ENCODE peak calls at places on chromosomes 11 and 22, in nine cellular contexts. One of them, this sample, is unnamed.

GRCh38 chr11:1964348-1964747 is 17.2 kb downstream of the MRPL23 start:
- DNase-seq in left ventricle myocardium inferior: no peak
- DNase-seq in fibroblast of villous mesenchyme: no peak
- DNase-seq in AG04450: no peak
- DNase-seq in cardiac fibroblast: no peak
- DNase-seq in uterus: no peak
- DNase-seq in brain microvascular endothelial cell: no peak
- DNase-seq in RWPE1: no peak
- DNase-seq in omental fat pad: no peak
- DNase-seq in this sample: no peak

GRCh38 chr11:48094643-48095339 is 114.4 kb downstream of the PTPRJ start:
- DNase-seq in uterus: no peak
- DNase-seq in RWPE1: no peak
- DNase-seq in fibroblast of villous mesenchyme: no peak
- DNase-seq in omental fat pad: no peak
- DNase-seq in brain microvascular endothelial cell: no peak
- DNase-seq in cardiac fibroblast: no peak
- DNase-seq in AG04450: no peak
- DNase-seq in left ventricle myocardium inferior: no peak
- DNase-seq in this sample: no peak

GRCh38 chr22:46659791-46660186 is 39.6 kb downstream of the GRAMD4 start:
- DNase-seq in cardiac fibroblast: no peak
- DNase-seq in RWPE1: no peak
- DNase-seq in left ventricle myocardium inferior: no peak
- DNase-seq in AG04450: no peak
- DNase-seq in omental fat pad: no peak
- DNase-seq in brain microvascular endothelial cell: no peak
- DNase-seq in fibroblast of villous mesenchyme: no peak
- DNase-seq in uterus: no peak
- DNase-seq in this sample: no peak

GRCh38 chr11:46133119-46133518 is 11.9 kb upstream of the PHF21A start:
- DNase-seq in left ventricle myocardium inferior: no peak
- DNase-seq in brain microvascular endothelial cell: no peak
- DNase-seq in cardiac fibroblast: no peak
- DNase-seq in omental fat pad: no peak
- DNase-seq in AG04450: no peak
- DNase-seq in uterus: no peak
- DNase-seq in fibroblast of villous mesenchyme: no peak
- DNase-seq in RWPE1: no peak
- DNase-seq in this sample: no peak

GRCh38 chr11:42077794-42078193 is 618.3 kb upstream of the LRRC4C start:
- DNase-seq in omental fat pad: no peak
- DNase-seq in fibroblast of villous mesenchyme: no peak
- DNase-seq in left ventricle myocardium inferior: no peak
- DNase-seq in uterus: no peak
- DNase-seq in brain microvascular endothelial cell: no peak
- DNase-seq in AG04450: no peak
- DNase-seq in RWPE1: no peak
- DNase-seq in cardiac fibroblast: no peak
- DNase-seq in this sample: no peak

GRCh38 chr22:27418261-27418660 is 383.3 kb downstream of the MN1 start:
- DNase-seq in left ventricle myocardium inferior: no peak
- DNase-seq in RWPE1: no peak
- DNase-seq in uterus: no peak
- DNase-seq in AG04450: no peak
- DNase-seq in cardiac fibroblast: no peak
- DNase-seq in fibroblast of villous mesenchyme: no peak
- DNase-seq in omental fat pad: no peak
- DNase-seq in brain microvascular endothelial cell: no peak
- DNase-seq in this sample: no peak

GRCh38 chr11:45725121-45725520 is 59.7 kb upstream of the CHST1 start:
- DNase-seq in AG04450: no peak
- DNase-seq in RWPE1: no peak
- DNase-seq in cardiac fibroblast: no peak
- DNase-seq in left ventricle myocardium inferior: no peak
- DNase-seq in uterus: no peak
- DNase-seq in brain microvascular endothelial cell: no peak
- DNase-seq in omental fat pad: no peak
- DNase-seq in fibroblast of villous mesenchyme: no peak
- DNase-seq in this sample: no peak

GRCh38 chr11:48079602-48080001 is 99.2 kb downstream of the PTPRJ start:
- DNase-seq in cardiac fibroblast: no peak
- DNase-seq in omental fat pad: no peak
- DNase-seq in brain microvascular endothelial cell: no peak
- DNase-seq in AG04450: no peak
- DNase-seq in fibroblast of villous mesenchyme: no peak
- DNase-seq in uterus: no peak
- DNase-seq in RWPE1: no peak
- DNase-seq in left ventricle myocardium inferior: no peak
- DNase-seq in this sample: no peak

GRCh38 chr11:124798991-124799383 is 1.2 kb downstream of the MSANTD2 start:
- DNase-seq in fibroblast of villous mesenchyme: peak
- DNase-seq in cardiac fibroblast: peak
- DNase-seq in RWPE1: peak
- DNase-seq in omental fat pad: no peak
- DNase-seq in AG04450: peak
- DNase-seq in brain microvascular endothelial cell: peak
- DNase-seq in left ventricle myocardium inferior: no peak
- DNase-seq in uterus: no peak
- DNase-seq in this sample: peak

GRCh38 chr11:91776660-91777059 is 448.0 kb upstream of the FAT3 start:
- DNase-seq in left ventricle myocardium inferior: peak
- DNase-seq in AG04450: no peak
- DNase-seq in cardiac fibroblast: no peak
- DNase-seq in uterus: no peak
- DNase-seq in fibroblast of villous mesenchyme: no peak
- DNase-seq in omental fat pad: no peak
- DNase-seq in RWPE1: no peak
- DNase-seq in brain microvascular endothelial cell: no peak
- DNase-seq in this sample: no peak

GRCh38 chr11:57601297-57601696 is 3.8 kb downstream of the SERPING1 start:
- DNase-seq in RWPE1: no peak
- DNase-seq in cardiac fibroblast: no peak
- DNase-seq in uterus: no peak
- DNase-seq in AG04450: no peak
- DNase-seq in left ventricle myocardium inferior: no peak
- DNase-seq in brain microvascular endothelial cell: no peak
- DNase-seq in fibroblast of villous mesenchyme: no peak
- DNase-seq in omental fat pad: no peak
- DNase-seq in this sample: no peak

GRCh38 chr11:62123669-62124185 is at the start of gene INCENP:
- DNase-seq in RWPE1: peak
- DNase-seq in fibroblast of villous mesenchyme: peak
- DNase-seq in left ventricle myocardium inferior: peak
- DNase-seq in AG04450: peak
- DNase-seq in brain microvascular endothelial cell: peak
- DNase-seq in cardiac fibroblast: peak
- DNase-seq in omental fat pad: peak
- DNase-seq in uterus: peak
- DNase-seq in this sample: peak

GRCh38 chr22:49576241-49577141 is 251.2 kb downstream of the BRD1 start:
- DNase-seq in uterus: no peak
- DNase-seq in left ventricle myocardium inferior: no peak
- DNase-seq in brain microvascular endothelial cell: no peak
- DNase-seq in RWPE1: no peak
- DNase-seq in cardiac fibroblast: no peak
- DNase-seq in fibroblast of villous mesenchyme: no peak
- DNase-seq in AG04450: no peak
- DNase-seq in omental fat pad: no peak
- DNase-seq in this sample: no peak

GRCh38 chr11:353315-353857 is 15.9 kb upstream of the B4GALNT4 start:
- DNase-seq in brain microvascular endothelial cell: peak
- DNase-seq in fibroblast of villous mesenchyme: peak
- DNase-seq in left ventricle myocardium inferior: peak
- DNase-seq in uterus: peak
- DNase-seq in cardiac fibroblast: peak
- DNase-seq in omental fat pad: peak
- DNase-seq in AG04450: peak
- DNase-seq in RWPE1: no peak
- DNase-seq in this sample: peak

GRCh38 chr11:93903989-93904388 is 53.6 kb upstream of the VSTM5 start:
- DNase-seq in AG04450: no peak
- DNase-seq in cardiac fibroblast: no peak
- DNase-seq in uterus: no peak
- DNase-seq in fibroblast of villous mesenchyme: no peak
- DNase-seq in left ventricle myocardium inferior: no peak
- DNase-seq in brain microvascular endothelial cell: no peak
- DNase-seq in RWPE1: no peak
- DNase-seq in omental fat pad: no peak
- DNase-seq in this sample: no peak

GRCh38 chr11:64917663-64917995 is 620 bp upstream of the ATG2A start:
- DNase-seq in RWPE1: no peak
- DNase-seq in cardiac fibroblast: no peak
- DNase-seq in uterus: no peak
- DNase-seq in fibroblast of villous mesenchyme: no peak
- DNase-seq in left ventricle myocardium inferior: no peak
- DNase-seq in omental fat pad: no peak
- DNase-seq in AG04450: no peak
- DNase-seq in brain microvascular endothelial cell: no peak
- DNase-seq in this sample: no peak

GRCh38 chr11:111393096-111393495 is 14.0 kb upstream of the POU2AF1 start:
- DNase-seq in RWPE1: no peak
- DNase-seq in AG04450: no peak
- DNase-seq in brain microvascular endothelial cell: no peak
- DNase-seq in left ventricle myocardium inferior: no peak
- DNase-seq in fibroblast of villous mesenchyme: no peak
- DNase-seq in uterus: no peak
- DNase-seq in cardiac fibroblast: no peak
- DNase-seq in omental fat pad: no peak
- DNase-seq in this sample: no peak

GRCh38 chr11:13168281-13168680 is 109.3 kb upstream of the BMAL1 start:
- DNase-seq in cardiac fibroblast: no peak
- DNase-seq in RWPE1: peak
- DNase-seq in brain microvascular endothelial cell: no peak
- DNase-seq in fibroblast of villous mesenchyme: no peak
- DNase-seq in left ventricle myocardium inferior: no peak
- DNase-seq in uterus: no peak
- DNase-seq in AG04450: no peak
- DNase-seq in omental fat pad: no peak
- DNase-seq in this sample: no peak
- TF ChIP-seq CTCF in cardiac fibroblast: no peak
- TF ChIP-seq CTCF in RWPE1: no peak
- TF ChIP-seq CTCF in brain microvascular endothelial cell: no peak
- TF ChIP-seq CTCF in fibroblast of villous mesenchyme: no peak
- TF ChIP-seq CTCF in left ventricle myocardium inferior: no peak
- TF ChIP-seq CTCF in uterus: no peak
- TF ChIP-seq CTCF in AG04450: no peak
- TF ChIP-seq CTCF in omental fat pad: no peak
- TF ChIP-seq CTCF in this sample: no peak

GRCh38 chr22:20405291-20405930 is 11.5 kb downstream of the ZNF74 start:
- DNase-seq in omental fat pad: no peak
- DNase-seq in left ventricle myocardium inferior: no peak
- DNase-seq in brain microvascular endothelial cell: no peak
- DNase-seq in uterus: no peak
- DNase-seq in cardiac fibroblast: no peak
- DNase-seq in fibroblast of villous mesenchyme: no peak
- DNase-seq in RWPE1: no peak
- DNase-seq in AG04450: no peak
- DNase-seq in this sample: no peak
- TF ChIP-seq CTCF in omental fat pad: no peak
- TF ChIP-seq CTCF in left ventricle myocardium inferior: no peak
- TF ChIP-seq CTCF in brain microvascular endothelial cell: no peak
- TF ChIP-seq CTCF in uterus: no peak
- TF ChIP-seq CTCF in cardiac fibroblast: no peak
- TF ChIP-seq CTCF in fibroblast of villous mesenchyme: no peak
- TF ChIP-seq CTCF in RWPE1: no peak
- TF ChIP-seq CTCF in AG04450: no peak
- TF ChIP-seq CTCF in this sample: no peak

DNA sequence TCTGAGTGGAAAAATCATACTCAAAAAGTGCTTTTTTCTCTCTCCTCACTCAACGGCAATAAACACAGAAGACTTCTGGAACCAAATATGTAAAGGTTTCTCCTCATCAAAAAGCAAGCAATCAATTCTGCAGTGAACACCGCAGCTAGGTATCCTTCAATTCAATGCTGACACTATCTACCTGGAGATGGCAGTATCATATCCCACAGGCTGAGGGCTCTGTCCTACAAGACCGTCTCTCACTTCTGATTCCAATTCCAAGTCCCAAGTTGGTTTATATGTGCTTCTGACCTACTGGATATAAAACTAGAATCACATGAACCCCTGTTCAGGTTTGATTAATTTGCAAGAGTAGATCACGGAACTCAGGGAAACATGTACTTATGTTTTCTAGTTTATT is 59.7 kb upstream of the LUZP2 start:
- DNase-seq in cardiac fibroblast: no peak
- DNase-seq in AG04450: no peak
- DNase-seq in fibroblast of villous mesenchyme: no peak
- DNase-seq in RWPE1: no peak
- DNase-seq in brain microvascular endothelial cell: no peak
- DNase-seq in omental fat pad: no peak
- DNase-seq in uterus: no peak
- DNase-seq in left ventricle myocardium inferior: no peak
- DNase-seq in this sample: no peak
- TF ChIP-seq CTCF in cardiac fibroblast: no peak
- TF ChIP-seq CTCF in AG04450: no peak
- TF ChIP-seq CTCF in fibroblast of villous mesenchyme: no peak
- TF ChIP-seq CTCF in RWPE1: no peak
- TF ChIP-seq CTCF in brain microvascular endothelial cell: no peak
- TF ChIP-seq CTCF in omental fat pad: no peak
- TF ChIP-seq CTCF in uterus: no peak
- TF ChIP-seq CTCF in left ventricle myocardium inferior: no peak
- TF ChIP-seq CTCF in this sample: no peak

GRCh38 chr11:76424891-76425290 is 19.9 kb upstream of the EMSY start:
- DNase-seq in brain microvascular endothelial cell: no peak
- DNase-seq in left ventricle myocardium inferior: no peak
- DNase-seq in RWPE1: no peak
- DNase-seq in fibroblast of villous mesenchyme: no peak
- DNase-seq in omental fat pad: no peak
- DNase-seq in uterus: no peak
- DNase-seq in cardiac fibroblast: no peak
- DNase-seq in AG04450: no peak
- DNase-seq in this sample: no peak

GRCh38 chr11:76415073-76415472 is 29.7 kb upstream of the EMSY start:
- DNase-seq in fibroblast of villous mesenchyme: no peak
- DNase-seq in AG04450: no peak
- DNase-seq in RWPE1: peak
- DNase-seq in omental fat pad: no peak
- DNase-seq in left ventricle myocardium inferior: no peak
- DNase-seq in brain microvascular endothelial cell: no peak
- DNase-seq in uterus: no peak
- DNase-seq in cardiac fibroblast: no peak
- DNase-seq in this sample: no peak

GRCh38 chr11:76424379-76424778 is 20.4 kb upstream of the EMSY start:
- DNase-seq in cardiac fibroblast: no peak
- DNase-seq in AG04450: no peak
- DNase-seq in RWPE1: no peak
- DNase-seq in brain microvascular endothelial cell: no peak
- DNase-seq in omental fat pad: no peak
- DNase-seq in fibroblast of villous mesenchyme: no peak
- DNase-seq in uterus: no peak
- DNase-seq in left ventricle myocardium inferior: no peak
- DNase-seq in this sample: no peak

DNA sequence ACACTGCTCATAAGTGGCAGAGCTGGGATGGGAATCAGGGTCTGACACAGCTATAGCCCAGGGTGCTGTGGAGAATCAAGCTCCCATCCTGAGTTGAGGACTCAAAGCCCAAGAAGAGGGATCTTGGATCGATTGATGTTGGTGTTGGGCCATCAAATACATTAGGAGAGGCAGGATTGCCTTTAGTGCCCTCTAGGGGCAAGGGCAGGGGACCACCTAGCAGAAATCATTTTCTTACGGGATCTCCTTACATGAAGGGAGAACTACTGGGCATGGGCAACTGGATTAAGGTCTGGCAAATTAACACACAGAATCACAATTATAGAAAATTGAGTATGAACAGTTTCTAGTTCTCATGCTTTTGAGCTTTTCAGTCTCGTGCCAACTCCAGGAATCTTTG is 24.9 kb upstream of the EMSY start:
- DNase-seq in RWPE1: peak
- DNase-seq in cardiac fibroblast: peak
- DNase-seq in uterus: no peak
- DNase-seq in brain microvascular endothelial cell: no peak
- DNase-seq in omental fat pad: no peak
- DNase-seq in fibroblast of villous mesenchyme: no peak
- DNase-seq in AG04450: no peak
- DNase-seq in left ventricle myocardium inferior: no peak
- DNase-seq in this sample: no peak
- TF ChIP-seq CTCF in RWPE1: no peak
- TF ChIP-seq CTCF in cardiac fibroblast: peak
- TF ChIP-seq CTCF in uterus: no peak
- TF ChIP-seq CTCF in brain microvascular endothelial cell: peak
- TF ChIP-seq CTCF in omental fat pad: no peak
- TF ChIP-seq CTCF in fibroblast of villous mesenchyme: peak
- TF ChIP-seq CTCF in AG04450: peak
- TF ChIP-seq CTCF in left ventricle myocardium inferior: peak
- TF ChIP-seq CTCF in this sample: peak

This sample was measured in HFF-Myc.